ENCODE peak calls at places on chromosome 19, in four cellular contexts. B is heart left ventricle, N is NT2/D1, Q is uterus. S is an unnamed sample. For H3K4me1, the result is how much of the 10 kb centered on the place peaks cover.

GRCh38 chr19:44820648-44821609 is 12.0 kb downstream of the BCAM start:
- DNase-seq in B (peak), N (no peak), Q (peak), S (no peak)

GRCh38 chr19:10961073-10961762 is 388 bp downstream of the SMARCA4 start:
- DNase-seq in B (no peak), N (no peak), Q (no peak), S (no peak)

GRCh38 chr19:28898279-28898678 is 314.7 kb downstream of the UQCRFS1 start:
- DNase-seq in B (no peak), N (no peak), Q (no peak), S (no peak)

GRCh38 chr19:36501973-36502372 is 12.6 kb upstream of the ZNF566 start:
- DNase-seq in B (no peak), N (no peak), Q (no peak), S (no peak)

GRCh38 chr19:48271531-48272151 is 1.8 kb downstream of the ZNF114 start:
- DNase-seq in B (peak), N (peak), Q (peak), S (peak)

GRCh38 chr19:38455031-38455430 is 21.5 kb downstream of the RYR1 start:
- DNase-seq in B (no peak), N (no peak), Q (no peak), S (no peak)

GRCh38 chr19:44607049-44607448 is 6.3 kb upstream of the IGSF23 start:
- DNase-seq in B (peak), N (no peak), Q (no peak), S (no peak)

GRCh38 chr19:57171551-57172081 is 4.3 kb upstream of the DUXA start:
- DNase-seq in B (peak), N (no peak), Q (peak), S (no peak)

GRCh38 chr19:56091066-56091490 is 30.0 kb downstream of the ZNF787 start:
- DNase-seq in B (no peak), N (no peak), Q (no peak), S (no peak)

GRCh38 chr19:7789447-7789846 is 26.4 kb downstream of the CLEC4M start:
- DNase-seq in B (no peak), N (no peak), Q (no peak), S (no peak)

GRCh38 chr19:4976412-4977298 is 7.7 kb downstream of the KDM4B start:
- DNase-seq in B (peak), N (no peak), Q (peak), S (peak)

GRCh38 chr19:44072543-44073401 is 813 bp downstream of the ZNF284 start:
- DNase-seq in B (no peak), N (no peak), Q (no peak), S (no peak)

GRCh38 chr19:47405197-47405550 is 14.2 kb downstream of the MEIS3 start:
- DNase-seq in B (no peak), N (no peak), Q (no peak), S (no peak)

GRCh38 chr19:38868551-38868950 is 9.5 kb downstream of the RINL start:
- DNase-seq in B (no peak), N (no peak), Q (no peak), S (no peak)

GRCh38 chr19:55678121-55678671 is 3.2 kb downstream of the EPN1 start:
- DNase-seq in B (no peak), N (no peak), Q (no peak), S (no peak)

GRCh38 chr19:19267305-19267704 is 5.8 kb downstream of the TM6SF2 start:
- DNase-seq in B (no peak), N (no peak), Q (no peak), S (no peak)

GRCh38 chr19:19268453-19269385 is 4.4 kb downstream of the TM6SF2 start:
- DNase-seq in B (no peak), N (no peak), Q (no peak), S (no peak)

GRCh38 chr19:19271828-19272599 is 1.1 kb downstream of the TM6SF2 start:
- DNase-seq in B (no peak), N (no peak), Q (no peak), S (no peak)

GRCh38 chr19:19270749-19271571 is 2.1 kb downstream of the TM6SF2 start:
- DNase-seq in B (no peak), N (no peak), Q (no peak), S (no peak)

DNA sequence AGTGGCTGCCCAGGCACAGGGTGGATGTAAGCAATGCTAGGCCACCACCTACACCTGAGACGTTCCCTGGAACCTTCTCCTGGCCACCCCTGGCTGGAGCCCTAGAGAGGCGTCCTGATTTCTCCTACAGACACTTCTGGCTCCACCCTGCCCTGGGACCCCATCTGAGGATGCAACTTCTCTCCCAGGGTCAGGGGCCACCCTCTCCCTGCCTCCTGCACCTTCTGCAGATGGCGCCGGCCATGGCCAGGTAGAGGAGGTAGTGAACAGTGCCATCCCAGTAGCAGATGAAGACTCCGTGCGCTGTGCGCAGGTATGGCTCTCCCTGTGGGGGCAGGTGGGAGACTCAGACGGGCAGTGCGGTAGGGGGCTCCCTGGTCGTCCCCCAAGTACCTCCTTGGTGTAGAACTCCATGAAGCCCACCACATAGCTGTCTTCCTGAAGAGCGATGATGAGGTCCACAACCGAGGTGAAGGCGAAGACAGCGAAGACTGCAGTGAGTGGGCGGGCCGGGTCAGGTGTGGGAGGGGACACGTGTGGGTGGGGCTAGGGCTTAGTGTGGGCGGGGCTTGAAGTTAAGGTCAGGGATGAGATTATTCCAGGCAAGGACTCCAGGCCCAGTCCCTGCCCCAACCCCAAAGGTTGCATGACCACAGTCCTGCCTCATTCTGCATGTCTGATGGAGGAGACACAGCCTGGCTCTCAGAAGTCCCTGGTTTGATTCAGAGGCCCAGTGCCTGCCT is 3.0 kb downstream of the TM6SF2 start:
- DNase-seq in B (no peak), N (no peak), Q (no peak), S (no peak)
- H3K4me3 ChIP-seq in B (no peak), N (no peak), Q (no peak), S (no peak)

GRCh38 chr19:6528544-6529121 is 2.2 kb upstream of the TNFSF9 start:
- DNase-seq in B (peak), N (no peak), Q (no peak), S (no peak)
- H3K4me1 ChIP-seq in B (under half), N (under half), Q (under half), S (under half)

DNA sequence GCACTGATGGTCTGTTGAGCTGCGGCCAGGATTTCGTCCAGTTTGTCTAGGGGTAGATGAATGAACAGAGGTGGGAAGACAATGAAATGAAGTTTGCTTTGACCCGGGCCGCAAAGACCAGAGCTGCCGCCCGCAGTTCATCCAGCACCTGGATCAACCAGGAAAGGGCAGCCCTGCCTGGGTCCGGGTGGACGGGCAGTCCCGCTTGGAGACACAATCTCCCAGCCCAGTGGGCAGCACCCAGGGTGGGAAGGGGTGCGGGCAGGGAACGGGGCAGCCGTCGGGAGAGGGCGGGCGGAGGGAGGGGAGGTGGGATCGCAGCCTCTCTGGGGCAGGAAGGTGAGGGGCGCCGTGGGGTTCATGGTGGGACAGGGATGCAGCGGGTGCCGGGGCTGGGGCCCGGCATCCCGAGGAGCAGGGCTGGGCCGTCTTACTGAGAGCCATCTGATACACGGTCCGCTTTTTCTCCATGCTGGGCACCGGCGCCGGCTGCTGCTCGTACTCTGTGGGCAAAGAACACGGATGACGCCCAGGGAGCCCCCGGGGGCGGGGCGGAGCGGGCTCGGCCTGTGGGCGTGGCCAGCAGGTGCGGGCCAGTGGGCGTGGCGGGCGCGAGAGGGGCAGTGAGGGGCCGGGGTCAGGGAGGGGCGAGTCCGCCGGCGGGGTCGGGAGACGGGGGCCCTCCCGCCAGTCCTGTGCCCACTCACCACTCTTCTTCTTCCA is 33.1 kb downstream of the SHANK1 start:
- DNase-seq in B (no peak), N (no peak), Q (no peak), S (no peak)
- H3K4me3 ChIP-seq in B (no peak), N (no peak), Q (no peak), S (no peak)

GRCh38 chr19:2629491-2630351 is 72.8 kb downstream of the GNG7 start:
- DNase-seq in B (no peak), N (no peak), Q (no peak), S (no peak)
- H3K4me1 ChIP-seq in B (under half), N (under half), Q (under half), S (under half)

GRCh38 chr19:19538767-19539166 is 702 bp downstream of the CILP2 start:
- DNase-seq in B (no peak), N (no peak), Q (no peak), S (no peak)

GRCh38 chr19:19535311-19536191 is 2.5 kb upstream of the CILP2 start:
- DNase-seq in B (no peak), N (no peak), Q (no peak), S (no peak)

GRCh38 chr19:19539738-19540703 is 2.0 kb downstream of the CILP2 start:
- DNase-seq in B (peak), N (peak), Q (peak), S (peak)

GRCh38 chr19:19537321-19538048 is 580 bp upstream of the CILP2 start:
- DNase-seq in B (no peak), N (no peak), Q (no peak), S (no peak)

DNA sequence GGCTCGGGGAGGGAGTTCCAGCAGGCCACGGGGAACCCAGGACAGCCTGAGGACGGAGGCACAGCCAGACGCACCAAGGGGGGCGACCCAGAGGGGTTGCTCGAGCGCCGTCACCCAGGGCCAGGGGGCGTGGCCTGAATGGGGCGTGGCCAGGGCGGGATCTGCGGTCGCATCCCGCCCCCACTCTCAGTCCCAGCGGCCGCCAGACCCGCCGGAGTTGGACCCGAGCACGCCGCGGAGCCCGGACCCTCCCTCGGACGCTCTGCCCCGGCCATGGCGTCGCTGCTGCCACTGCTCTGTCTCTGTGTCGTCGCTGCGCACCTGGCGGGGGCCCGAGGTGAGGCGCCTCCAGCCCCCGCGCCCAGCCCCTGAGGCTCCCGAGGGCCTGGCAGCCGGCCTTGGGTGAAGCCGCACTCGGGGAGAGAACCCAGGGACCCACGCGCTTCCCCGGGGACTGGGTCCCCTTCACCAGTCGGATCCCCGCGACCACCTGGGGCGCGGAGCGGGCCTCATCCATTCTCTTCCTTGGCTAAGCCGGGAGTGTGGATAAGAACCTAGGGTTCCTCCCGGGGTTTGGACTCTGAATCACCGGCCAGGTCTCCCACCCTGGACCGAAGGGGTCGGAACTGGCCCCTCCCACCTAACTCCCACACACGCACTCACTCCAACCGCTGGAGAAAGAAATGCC is at the start of gene CILP2:
- DNase-seq in B (no peak), N (peak), Q (no peak), S (no peak)
- H3K4me3 ChIP-seq in B (peak), N (peak), Q (no peak), S (no peak)

GRCh38 chr19:45931055-45931454 is 16.5 kb upstream of the NANOS2 start:
- DNase-seq in B (no peak), N (no peak), Q (no peak), S (no peak)
- H3K4me1 ChIP-seq in B (under half), N (under half), Q (under half), S (under half)

DNA sequence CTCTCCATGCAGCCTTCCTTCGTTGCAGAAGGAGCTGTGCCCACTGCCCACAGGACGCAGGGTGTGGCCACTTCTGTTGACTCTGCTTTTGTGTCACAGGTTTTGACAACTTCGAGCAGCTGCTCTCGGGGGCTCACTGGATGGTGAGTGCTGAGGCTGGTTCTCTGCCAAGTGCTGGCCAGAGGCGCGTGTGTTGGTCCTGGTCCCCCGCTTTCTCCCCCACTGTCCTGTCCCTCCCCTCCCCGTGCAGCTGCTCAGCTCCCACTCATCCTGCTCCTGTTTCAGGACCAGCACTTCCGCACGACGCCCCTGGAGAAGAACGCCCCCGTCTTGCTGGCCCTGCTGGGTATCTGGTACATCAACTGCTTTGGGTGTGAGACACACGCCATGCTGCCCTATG is 10.6 kb upstream of the PDCD2L start:
- DNase-seq in B (no peak), N (no peak), Q (no peak), S (no peak)
- H3K4me3 ChIP-seq in B (no peak), N (no peak), Q (no peak), S (no peak)

GRCh38 chr19:12967907-12968306 is 1.5 kb upstream of the DAND5 start:
- DNase-seq in B (no peak), N (no peak), Q (no peak), S (no peak)
- H3K4me1 ChIP-seq in B (under half), N (under half), Q (under half), S (under half)

DNA sequence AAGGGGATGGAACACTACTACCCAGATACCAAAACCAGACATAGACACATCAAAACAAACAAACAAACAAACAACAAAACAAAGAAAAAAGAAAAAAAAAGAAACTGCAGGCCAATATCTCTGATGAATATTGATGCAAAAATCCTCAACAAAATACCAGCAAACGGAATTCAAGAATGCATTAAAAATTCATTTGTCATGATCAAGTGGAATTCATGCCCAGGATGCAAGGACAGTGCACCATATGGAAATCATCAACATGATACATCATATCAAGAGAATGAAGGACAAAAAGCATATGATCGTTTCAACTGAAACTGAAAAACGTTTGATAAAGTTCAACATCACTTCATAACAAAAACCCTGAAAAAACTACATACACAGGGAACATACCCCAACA is 48.9 kb upstream of the CEACAM21 start:
- DNase-seq in B (no peak), N (no peak), Q (no peak), S (no peak)
- H3K4me3 ChIP-seq in B (no peak), N (no peak), Q (no peak), S (no peak)

GRCh38 chr19:17075860-17076538 is 422 bp downstream of the MYO9B start:
- DNase-seq in B (peak), N (no peak), Q (peak), S (peak)

GRCh38 chr19:17075035-17075859 is at the start of the genes HAUS8 and MYO9B:
- DNase-seq in B (peak), N (peak), Q (peak), S (peak)

GRCh38 chr19:17078038-17078919 is 2.7 kb downstream of the MYO9B start:
- DNase-seq in B (no peak), N (no peak), Q (no peak), S (no peak)

GRCh38 chr19:17077447-17078028 is 2.0 kb downstream of the MYO9B start:
- DNase-seq in B (no peak), N (no peak), Q (no peak), S (no peak)

GRCh38 chr19:17076539-17076919 is 952 bp downstream of the MYO9B start:
- DNase-seq in B (no peak), N (no peak), Q (no peak), S (no peak)
- H3K4me1 ChIP-seq in B (half or more), N (under half), Q (under half), S (under half)